ENCODE peak calls at places on chromosome 1, in nine cellular contexts. R is thoracic aorta, M is osteoblast, F is GM12864, C is spleen, L is WERI-Rb-1, N is AG04450, Y is OCI-LY7, U is stomach. J is an unnamed sample.

GRCh38 chr1:67616394-67616985 is 68.5 kb upstream of the GADD45A start:
- DNase-seq in C (no peak), Y (no peak), M (peak), R (no peak), F (no peak), N (no peak), L (no peak), U (no peak), J (peak)

GRCh38 chr1:109931189-109931672 is 20.6 kb downstream of the CSF1 start:
- DNase-seq in Y (no peak), R (no peak), N (no peak), M (peak), F (no peak), U (peak), L (peak), C (peak), J (peak)

GRCh38 chr1:216937491-216937890 is 214.3 kb upstream of the ESRRG start:
- DNase-seq in C (no peak), L (no peak), U (no peak), R (no peak), Y (no peak), N (no peak), M (no peak), F (no peak), J (no peak)

GRCh38 chr1:18288609-18289219 is 181.1 kb downstream of the IGSF21 start:
- DNase-seq in M (no peak), Y (peak), L (peak), C (no peak), F (no peak), N (no peak), U (no peak), R (no peak), J (no peak)

GRCh38 chr1:227155688-227156087 is 162.6 kb downstream of the CDC42BPA start:
- DNase-seq in C (no peak), Y (no peak), M (no peak), L (no peak), N (no peak), R (no peak), U (no peak), F (no peak), J (no peak)

GRCh38 chr1:245319161-245319560 is 164.4 kb downstream of the KIF26B start:
- DNase-seq in Y (no peak), R (no peak), M (no peak), F (no peak), C (no peak), N (no peak), L (no peak), U (no peak), J (no peak)

GRCh38 chr1:205523891-205524793 is 19.7 kb downstream of the CDK18 start:
- DNase-seq in C (peak), U (peak), F (peak), L (peak), Y (peak), N (peak), R (no peak), M (peak), J (no peak)

GRCh38 chr1:224082146-224082545 is 31.8 kb upstream of the FBXO28 start:
- DNase-seq in N (no peak), M (no peak), F (no peak), R (no peak), C (no peak), Y (no peak), U (no peak), L (no peak), J (peak)

GRCh38 chr1:244599937-244600350 is 53.0 kb upstream of the DESI2 start:
- DNase-seq in M (peak), U (peak), C (no peak), R (peak), N (peak), F (peak), L (no peak), Y (no peak), J (peak)

GRCh38 chr1:192571706-192572105 is 3.9 kb upstream of the RGS1 start:
- DNase-seq in R (no peak), Y (no peak), F (no peak), M (no peak), U (no peak), L (no peak), N (no peak), C (no peak), J (no peak)
- H3K4me3 ChIP-seq in R (no peak), Y (no peak), F (no peak), M (no peak), U (no peak), L (no peak), N (no peak), C (no peak), J (no peak)

DNA sequence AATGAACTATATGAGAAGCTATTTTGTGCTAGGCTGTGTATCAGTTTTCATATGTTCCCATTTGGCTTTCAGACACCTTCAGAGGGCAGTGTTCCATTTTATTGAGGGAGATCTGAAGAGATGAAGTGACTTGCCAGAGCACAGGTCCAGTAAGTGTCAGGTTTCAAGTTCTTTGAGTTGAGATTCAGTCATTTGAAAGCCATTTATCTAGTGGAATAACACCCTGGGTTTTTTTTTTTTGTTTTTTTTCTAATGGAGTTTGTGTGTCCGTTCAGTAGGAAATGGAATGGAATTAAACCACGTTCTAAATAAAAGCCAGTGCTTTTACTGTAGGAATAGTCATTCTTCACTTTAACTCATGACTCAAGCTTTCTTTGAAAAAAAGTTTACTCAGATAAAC is 652.9 kb upstream of the USP24 start:
- DNase-seq in U (no peak), R (no peak), M (no peak), N (no peak), L (no peak), Y (no peak), F (no peak), C (no peak), J (no peak)
- TF ChIP-seq CTCF in U (no peak), R (no peak), M (peak), N (peak), L (no peak), Y (peak), F (no peak), C (no peak), J (no peak)

GRCh38 chr1:237043846-237044636 is 2.1 kb downstream of the RYR2 start:
- DNase-seq in R (no peak), U (no peak), C (no peak), M (no peak), F (no peak), L (peak), Y (no peak), N (no peak), J (no peak)

GRCh38 chr1:237041461-237041794 is 556 bp upstream of the RYR2 start:
- DNase-seq in M (no peak), F (no peak), N (no peak), R (no peak), L (no peak), C (no peak), U (no peak), Y (no peak), J (no peak)

GRCh38 chr1:237041795-237042466 is at the start of gene RYR2:
- DNase-seq in C (no peak), Y (no peak), U (no peak), L (peak), N (no peak), R (no peak), M (no peak), F (no peak), J (no peak)

GRCh38 chr1:237042467-237042891 is 495 bp downstream of the RYR2 start:
- DNase-seq in Y (no peak), N (no peak), C (no peak), F (no peak), R (no peak), U (no peak), M (no peak), L (peak), J (no peak)

DNA sequence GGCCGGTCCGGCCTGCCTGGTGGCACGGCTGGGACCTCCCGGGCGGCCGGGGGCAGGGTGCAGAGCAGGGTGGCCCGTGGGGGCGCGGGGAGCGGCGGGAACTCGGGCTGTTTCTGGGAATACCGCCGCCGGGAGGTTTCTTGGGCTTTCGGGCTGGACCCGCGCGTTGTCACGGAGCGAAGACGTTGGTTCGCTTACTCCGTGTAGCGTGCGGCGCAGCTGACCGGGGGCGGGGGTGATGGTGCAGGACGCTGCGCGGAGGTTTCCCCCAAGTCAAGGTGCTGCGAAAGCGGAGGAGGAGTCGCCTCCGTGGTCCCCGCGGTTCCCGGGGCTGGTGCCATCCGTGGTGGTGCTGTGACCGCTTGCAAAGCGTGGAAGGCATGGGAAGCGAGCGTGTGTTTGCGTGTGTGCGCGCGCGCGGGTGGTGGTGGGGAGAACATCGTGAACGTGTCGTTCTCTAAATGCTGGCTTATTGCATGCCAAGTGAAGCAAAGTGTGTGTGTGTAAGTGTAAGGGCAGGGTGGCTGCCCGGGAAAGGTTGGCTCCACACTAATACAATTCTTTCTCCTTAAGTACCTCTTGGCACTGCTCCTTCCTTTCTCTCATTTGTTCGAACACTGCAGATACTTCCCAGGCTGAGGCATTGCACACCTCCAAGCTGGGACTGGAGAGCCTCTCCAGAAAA is 1.1 kb downstream of the RYR2 start:
- DNase-seq in Y (no peak), R (no peak), F (no peak), U (no peak), M (peak), N (no peak), L (peak), C (no peak), J (peak)
- H3K4me3 ChIP-seq in Y (no peak), R (peak), F (no peak), U (peak), M (no peak), N (no peak), L (peak), C (peak), J (peak)

GRCh38 chr1:32448773-32449456 is 16.0 kb upstream of the ZBTB8B start:
- DNase-seq in Y (peak), U (no peak), C (no peak), M (no peak), L (peak), F (no peak), R (no peak), N (no peak), J (no peak)
- TF ChIP-seq CTCF in Y (peak), U (no peak), C (no peak), M (peak), L (peak), F (no peak), R (no peak), N (peak), J (peak)

DNA sequence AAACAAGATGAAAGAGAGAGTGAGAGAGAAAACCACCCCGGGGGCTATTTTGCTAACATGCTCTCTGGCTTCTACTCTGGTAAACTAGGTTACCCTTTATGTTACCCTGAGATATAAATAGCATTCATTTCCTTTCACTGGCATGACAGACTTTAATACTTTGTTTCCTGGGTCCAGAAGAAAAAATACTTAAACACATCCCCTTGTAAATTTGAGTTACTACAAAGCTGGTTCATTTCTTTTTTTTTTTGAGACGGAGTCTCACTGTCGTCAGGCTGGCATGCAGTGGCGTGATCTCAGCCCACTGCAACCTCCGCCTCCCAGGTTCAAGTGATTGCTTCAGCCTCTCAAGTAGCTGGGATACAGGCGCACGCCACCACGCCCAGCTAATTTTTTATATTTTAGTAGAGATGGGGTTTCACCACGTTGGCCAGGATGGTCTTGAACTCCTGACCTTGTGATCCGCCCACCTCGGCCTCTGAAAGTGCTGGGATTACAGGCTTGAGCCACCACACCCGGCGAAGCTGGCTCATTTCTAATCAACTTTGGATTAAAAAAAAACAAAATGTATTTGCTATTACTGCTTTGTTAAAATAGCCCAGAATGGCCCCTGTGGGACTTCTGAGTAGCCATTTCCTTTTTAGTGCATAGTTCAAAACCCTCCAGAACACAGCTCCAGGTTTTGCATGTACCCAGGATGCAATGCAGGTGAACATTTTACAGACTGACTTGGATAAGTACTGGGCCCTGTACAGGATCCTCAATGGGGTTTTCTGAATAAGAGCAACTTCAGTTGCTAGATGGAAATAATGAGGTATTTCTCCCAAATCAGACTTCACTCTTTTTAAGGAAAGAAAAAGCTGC is 20.6 kb downstream of the INPP5B start:
- DNase-seq in N (no peak), R (no peak), L (no peak), U (no peak), F (no peak), C (no peak), Y (peak), M (peak), J (no peak)
- H3K4me3 ChIP-seq in N (no peak), R (peak), L (no peak), U (no peak), F (peak), C (no peak), Y (peak), M (no peak), J (no peak)